ENCODE peak calls at places on chromosomes 11 and 22, in nine cellular contexts. L is uterus, C is gastrocnemius medialis, V is body of pancreas, G is transverse colon, E is HCT116, I is ovary, D is Peyer's patch, W is A549. O is an unnamed sample. For H3K4me1, the result is how much of the 10 kb centered on the place peaks cover.

GRCh38 chr11:120810251-120810650 is 213.7 kb upstream of the TBCEL start:
- DNase-seq in L (no peak), C (no peak), V (no peak), G (no peak), E (no peak), I (no peak), D (no peak), W (no peak), O (no peak)

GRCh38 chr22:26477341-26477731 is 6.2 kb downstream of the HPS4 start:
- DNase-seq in L (no peak), C (no peak), V (no peak), G (no peak), E (no peak), I (no peak), D (no peak), W (no peak), O (no peak)

GRCh38 chr11:119700030-119700429 is 29.0 kb downstream of the NECTIN1 start:
- DNase-seq in L (no peak), C (no peak), V (no peak), G (no peak), E (no peak), I (no peak), D (peak), W (no peak), O (no peak)

GRCh38 chr22:22546490-22546889 is 12.6 kb downstream of the PRAME start:
- DNase-seq in L (no peak), C (no peak), V (no peak), G (no peak), E (no peak), I (no peak), D (no peak), W (no peak), O (no peak)

GRCh38 chr11:45857834-45858492 is 10.7 kb downstream of the CRY2 start:
- DNase-seq in L (peak), C (peak), V (peak), G (no peak), E (no peak), I (peak), D (no peak), W (no peak), O (no peak)

GRCh38 chr11:70610561-70610960 is 212.2 kb downstream of the CTTN start:
- DNase-seq in L (no peak), C (no peak), V (no peak), G (no peak), E (no peak), I (no peak), D (peak), W (no peak), O (no peak)

GRCh38 chr11:72741429-72741833 is 10.8 kb downstream of the ARAP1 start:
- DNase-seq in L (no peak), C (no peak), V (no peak), G (peak), E (no peak), I (no peak), D (no peak), W (no peak), O (peak)

GRCh38 chr11:71282581-71283351 is 30.4 kb upstream of the SHANK2 start:
- DNase-seq in L (no peak), C (no peak), V (peak), G (peak), E (peak), I (no peak), D (no peak), W (no peak), O (no peak)

GRCh38 chr11:117468888-117469287 is 141.2 kb downstream of the CEP164 start:
- DNase-seq in L (no peak), C (no peak), V (no peak), G (no peak), E (no peak), I (no peak), D (no peak), W (peak), O (no peak)

GRCh38 chr11:20563871-20564270 is 35.5 kb upstream of the SLC6A5 start:
- DNase-seq in L (no peak), C (no peak), V (no peak), G (no peak), E (no peak), I (no peak), D (no peak), W (no peak), O (no peak)

GRCh38 chr22:35839811-35840739 is 122.4 kb downstream of the APOL5 start:
- DNase-seq in L (peak), C (peak), V (peak), G (peak), E (peak), I (peak), D (peak), W (peak), O (peak)

GRCh38 chr11:75147875-75148263 is 3.0 kb upstream of the SLCO2B1 start:
- DNase-seq in L (no peak), C (peak), V (no peak), G (peak), E (no peak), I (no peak), D (no peak), W (no peak), O (peak)

GRCh38 chr11:16603890-16604783 is 134.3 kb upstream of the C11orf58 start:
- DNase-seq in L (no peak), C (peak), V (peak), G (peak), E (no peak), I (peak), D (peak), W (no peak), O (peak)

GRCh38 chr11:62108017-62108750 is 15.6 kb upstream of the INCENP start:
- DNase-seq in L (peak), C (no peak), V (peak), G (no peak), E (peak), I (no peak), D (no peak), W (peak), O (no peak)

GRCh38 chr11:126226334-126227084 is 14.9 kb downstream of the FAM118B start:
- DNase-seq in L (no peak), C (no peak), V (no peak), G (no peak), E (no peak), I (no peak), D (no peak), W (no peak), O (no peak)

GRCh38 chr11:62664405-62665074 is 470 bp downstream of the C11orf98 start:
- DNase-seq in L (peak), C (peak), V (peak), G (peak), E (no peak), I (no peak), D (no peak), W (peak), O (no peak)

GRCh38 chr11:59201376-59201775 is 11.4 kb downstream of the MPEG1 start:
- DNase-seq in L (no peak), C (no peak), V (no peak), G (no peak), E (no peak), I (no peak), D (no peak), W (no peak), O (no peak)

GRCh38 chr11:58285483-58286040 is 17.5 kb upstream of the OR10W1 start:
- DNase-seq in L (no peak), C (no peak), V (no peak), G (no peak), E (no peak), I (no peak), D (peak), W (no peak), O (no peak)

GRCh38 chr22:19753090-19753842 is 7.3 kb upstream of the TBX1 start:
- DNase-seq in L (no peak), C (no peak), V (no peak), G (no peak), E (no peak), I (no peak), D (no peak), W (no peak), O (no peak)

GRCh38 chr11:73154178-73154577 is 12.1 kb upstream of the FCHSD2 start:
- DNase-seq in L (no peak), C (peak), V (no peak), G (peak), E (no peak), I (no peak), D (no peak), W (no peak), O (no peak)

GRCh38 chr11:60942970-60943565 is 8.9 kb downstream of the SLC15A3 start:
- DNase-seq in L (no peak), C (no peak), V (peak), G (peak), E (no peak), I (no peak), D (no peak), W (no peak), O (peak)

GRCh38 chr22:22720201-22720723 is 75.8 kb downstream of the GGTLC2 start:
- DNase-seq in L (no peak), C (no peak), V (no peak), G (peak), E (peak), I (no peak), D (no peak), W (peak), O (no peak)

GRCh38 chr11:16881074-16881709 is 133.0 kb downstream of the PLEKHA7 start:
- DNase-seq in L (no peak), C (peak), V (peak), G (no peak), E (no peak), I (peak), D (no peak), W (no peak), O (peak)

GRCh38 chr11:75214411-75214821 is 26.2 kb upstream of the TPBGL start:
- DNase-seq in L (peak), C (no peak), V (peak), G (peak), E (peak), I (peak), D (peak), W (peak), O (peak)

GRCh38 chr22:26471522-26471921 is 12.1 kb downstream of the HPS4 start:
- DNase-seq in L (no peak), C (peak), V (no peak), G (no peak), E (peak), I (no peak), D (no peak), W (peak), O (peak)

GRCh38 chr11:30488304-30488998 is 97.7 kb downstream of the MPPED2 start:
- DNase-seq in L (no peak), C (peak), V (peak), G (peak), E (no peak), I (no peak), D (no peak), W (peak), O (no peak)

DNA sequence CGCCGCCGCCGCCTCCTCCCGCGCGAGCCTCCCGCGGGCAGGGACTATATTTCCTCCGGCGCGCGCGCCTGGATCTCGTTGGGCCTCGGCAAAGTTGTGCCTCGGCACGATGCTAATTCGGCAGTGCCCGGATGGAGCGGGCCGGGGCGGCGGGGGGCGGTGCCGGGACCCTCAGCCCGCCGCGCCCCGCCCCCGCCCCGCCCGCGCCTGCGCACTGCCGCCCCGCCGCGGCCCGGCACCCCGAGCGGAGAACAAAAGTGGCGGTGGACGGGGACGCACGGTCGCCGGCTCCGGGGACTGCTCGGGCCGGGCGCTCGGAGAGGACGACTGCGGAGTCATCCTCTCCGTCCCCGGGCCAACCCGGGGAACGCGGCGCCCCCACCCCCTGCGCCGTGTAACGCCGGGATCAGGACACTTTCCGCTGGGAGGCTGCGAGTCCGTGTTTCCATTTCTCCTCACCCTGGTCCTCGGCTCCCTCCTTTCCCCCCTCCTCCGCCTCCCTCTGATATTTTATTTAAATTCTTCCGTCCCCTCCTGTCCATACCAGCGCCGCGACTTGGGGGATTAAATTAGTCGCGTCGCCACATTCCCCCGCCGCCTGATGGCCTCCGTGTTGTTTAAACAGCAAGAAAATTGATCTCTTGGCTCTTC is at the start of gene PHF21B:
- DNase-seq in L (peak), C (no peak), V (no peak), G (no peak), E (no peak), I (peak), D (no peak), W (peak), O (peak)
- TF ChIP-seq POLR2A in L (no peak), C (no peak), V (peak), G (no peak), E (no peak), I (peak), D (no peak), W (peak), O (no peak)

GRCh38 chr11:67286621-67287333 is 2.3 kb upstream of the ANKRD13D start:
- DNase-seq in L (no peak), C (no peak), V (no peak), G (no peak), E (no peak), I (no peak), D (no peak), W (no peak), O (peak)

GRCh38 chr11:67288452-67289225 is 464 bp upstream of the ANKRD13D start:
- DNase-seq in L (peak), C (peak), V (peak), G (peak), E (peak), I (peak), D (peak), W (peak), O (peak)

GRCh38 chr11:67287355-67288197 is 1.5 kb upstream of the ANKRD13D start:
- DNase-seq in L (no peak), C (no peak), V (no peak), G (no peak), E (no peak), I (no peak), D (no peak), W (no peak), O (no peak)

GRCh38 chr11:67289226-67289650 is at the start of gene ANKRD13D:
- DNase-seq in L (no peak), C (no peak), V (no peak), G (no peak), E (no peak), I (no peak), D (peak), W (no peak), O (no peak)

DNA sequence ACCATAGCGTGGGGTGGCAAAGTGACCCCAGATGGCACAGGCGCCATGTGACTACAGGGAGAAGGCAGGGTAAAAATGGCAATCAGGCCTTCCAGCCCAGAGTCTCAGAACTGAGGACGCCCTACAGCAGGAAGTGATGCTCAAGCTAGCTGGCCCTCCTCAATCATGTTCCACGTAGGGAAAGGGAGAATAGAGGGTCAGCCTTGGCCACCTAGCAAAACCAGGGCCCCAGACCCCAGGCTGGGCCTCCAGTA is 978 bp upstream of the ANKRD13D start:
- DNase-seq in L (no peak), C (no peak), V (no peak), G (no peak), E (no peak), I (no peak), D (no peak), W (no peak), O (no peak)
- H3K4me1 ChIP-seq in L (under half), C (under half), V (under half), G (under half), E (under half), I (under half), D (under half), W (under half), O (half or more)

GRCh38 chr22:25023879-25024278 is 71.4 kb downstream of the KIAA1671 start:
- DNase-seq in L (no peak), C (no peak), V (no peak), G (no peak), E (no peak), I (no peak), D (no peak), W (no peak), O (no peak)

GRCh38 chr22:25018009-25018408 is 65.5 kb downstream of the KIAA1671 start:
- DNase-seq in L (no peak), C (no peak), V (no peak), G (no peak), E (no peak), I (no peak), D (no peak), W (no peak), O (no peak)

GRCh38 chr22:25021976-25022711 is 69.6 kb downstream of the KIAA1671 start:
- DNase-seq in L (no peak), C (no peak), V (peak), G (no peak), E (no peak), I (no peak), D (no peak), W (no peak), O (no peak)

GRCh38 chr22:25019427-25020184 is 67.1 kb downstream of the KIAA1671 start:
- DNase-seq in L (no peak), C (no peak), V (no peak), G (no peak), E (no peak), I (no peak), D (no peak), W (no peak), O (no peak)

DNA sequence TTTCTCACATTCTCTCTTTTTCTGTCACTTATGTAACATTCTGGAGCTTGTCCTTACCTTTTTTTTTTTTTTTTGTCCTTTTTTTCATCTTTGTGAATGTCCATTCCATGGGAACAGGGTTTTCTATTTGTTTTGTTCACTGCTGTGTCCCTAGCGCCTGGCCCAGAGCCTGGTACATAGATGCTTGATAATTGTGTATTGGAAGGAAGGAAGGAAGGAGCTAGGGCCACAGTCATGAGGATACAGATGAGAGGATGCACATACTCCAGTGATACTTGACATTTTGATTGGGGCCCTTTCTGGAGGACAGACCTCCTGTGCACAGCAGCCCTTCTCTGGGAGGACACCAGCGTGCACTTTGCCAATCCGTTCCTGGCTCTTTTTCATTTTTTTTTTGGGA is 68.9 kb downstream of the KIAA1671 start:
- DNase-seq in L (no peak), C (no peak), V (no peak), G (no peak), E (no peak), I (no peak), D (no peak), W (no peak), O (no peak)
- TF ChIP-seq POLR2A in L (no peak), C (no peak), V (no peak), G (no peak), E (no peak), I (no peak), D (no peak), W (no peak), O (no peak)

GRCh38 chr11:69296890-69297224 is 2.9 kb downstream of the MYEOV start:
- DNase-seq in L (no peak), C (no peak), V (no peak), G (peak), E (no peak), I (no peak), D (no peak), W (no peak), O (no peak)
- H3K4me1 ChIP-seq in L (under half), C (under half), V (under half), G (under half), E (half or more), I (under half), D (under half), W (half or more), O (half or more)

O was measured in upper lobe of left lung.